ENCODE peak calls at places on chromosomes 13 and 19, in ten cellular contexts. A, U, B, X, O, S, Y, C, P and H are unnamed samples.

GRCh38 chr13:95246292-95247082 is 54.8 kb downstream of the ABCC4 start:
- DNase-seq in X (no peak), U (no peak), Y (no peak), S (no peak), A (no peak), B (no peak), P (peak), O (no peak), C (no peak), H (no peak)

GRCh38 chr13:77330009-77330471 is 3.1 kb upstream of the MYCBP2 start:
- DNase-seq in X (no peak), Y (no peak), U (no peak), A (no peak), O (no peak), P (no peak), B (no peak), C (no peak), S (no peak), H (no peak)

GRCh38 chr13:23715762-23716235 is 145.6 kb downstream of the TNFRSF19 start:
- DNase-seq in X (no peak), C (no peak), P (no peak), B (no peak), U (peak), S (no peak), Y (peak), O (no peak), A (peak), H (no peak)

GRCh38 chr13:43894438-43894837 is 14.7 kb downstream of the LACC1 start:
- DNase-seq in Y (no peak), O (no peak), C (no peak), B (no peak), S (no peak), P (no peak), U (no peak), A (peak), X (no peak), H (no peak)

GRCh38 chr19:40229484-40229883 is 3.0 kb upstream of the CCNP start:
- DNase-seq in A (no peak), B (no peak), S (no peak), X (no peak), P (no peak), Y (no peak), U (no peak), C (no peak), O (no peak), H (no peak)

GRCh38 chr13:106629068-106629712 is 61.3 kb upstream of the ARGLU1 start:
- DNase-seq in C (no peak), O (no peak), P (no peak), B (no peak), Y (no peak), U (no peak), A (no peak), X (no peak), S (no peak), H (no peak)

GRCh38 chr19:33134571-33135041 is 2.7 kb downstream of the WDR88 start:
- DNase-seq in S (no peak), X (no peak), U (no peak), O (no peak), B (no peak), A (peak), C (no peak), Y (peak), P (peak), H (no peak)

GRCh38 chr19:9353011-9353410 is 9.8 kb upstream of the ZNF177 start:
- DNase-seq in P (no peak), A (no peak), U (no peak), X (no peak), C (no peak), S (no peak), B (no peak), O (no peak), Y (no peak), H (no peak)

GRCh38 chr19:10724573-10725071 is 6.7 kb downstream of the DNM2 start:
- DNase-seq in C (no peak), B (no peak), X (no peak), U (no peak), O (no peak), P (no peak), A (no peak), Y (peak), S (no peak), H (no peak)

GRCh38 chr19:35299523-35300339 is 7.8 kb downstream of the MAG start:
- DNase-seq in A (peak), S (no peak), X (no peak), O (no peak), Y (peak), C (no peak), P (no peak), B (no peak), U (no peak), H (no peak)

GRCh38 chr19:39752390-39752789 is 14.6 kb upstream of the CLC start:
- DNase-seq in B (no peak), S (no peak), O (no peak), U (no peak), X (no peak), A (no peak), P (no peak), C (no peak), Y (no peak), H (no peak)

GRCh38 chr13:57813641-57814040 is 182.1 kb downstream of the PCDH17 start:
- DNase-seq in Y (no peak), B (no peak), C (no peak), P (no peak), A (peak), S (no peak), X (no peak), U (no peak), O (no peak), H (no peak)

GRCh38 chr19:5567971-5568407 is 236 bp upstream of the TINCR start:
- DNase-seq in S (peak), U (no peak), P (no peak), Y (no peak), A (no peak), C (no peak), B (no peak), O (no peak), X (no peak), H (no peak)

GRCh38 chr13:44713793-44714469 is 137.8 kb upstream of the TSC22D1 start:
- DNase-seq in C (no peak), B (no peak), Y (no peak), A (no peak), X (no peak), P (no peak), U (peak), O (no peak), S (no peak), H (no peak)

GRCh38 chr13:30091035-30091434 is 216.3 kb downstream of the KATNAL1 start:
- DNase-seq in O (no peak), Y (no peak), U (no peak), X (no peak), B (no peak), C (no peak), P (no peak), A (no peak), S (no peak), H (no peak)

GRCh38 chr13:113863511-113864302 is at the start of gene GAS6:
- DNase-seq in S (peak), P (no peak), X (no peak), Y (peak), U (no peak), A (peak), O (peak), C (peak), B (no peak), H (no peak)

GRCh38 chr19:49862411-49863253 is 4.7 kb downstream of the PNKP start:
- DNase-seq in S (no peak), A (peak), U (no peak), Y (peak), C (no peak), P (no peak), B (peak), X (no peak), O (no peak), H (no peak)

GRCh38 chr13:75101997-75102720 is 379.8 kb downstream of the TBC1D4 start:
- DNase-seq in B (no peak), Y (no peak), O (no peak), X (no peak), C (no peak), U (no peak), P (no peak), S (no peak), A (peak), H (no peak)

GRCh38 chr13:40876020-40876738 is 86.8 kb downstream of the SLC25A15 start:
- DNase-seq in P (no peak), X (no peak), B (no peak), Y (no peak), A (no peak), U (no peak), C (no peak), O (no peak), S (no peak), H (no peak)

GRCh38 chr19:27892500-27892899 is 1320.5 kb downstream of the UQCRFS1 start:
- DNase-seq in P (no peak), O (no peak), S (no peak), A (no peak), C (no peak), X (no peak), U (no peak), B (no peak), Y (no peak), H (no peak)

GRCh38 chr13:83798731-83799130 is 83.5 kb downstream of the SLITRK1 start:
- DNase-seq in P (no peak), C (no peak), Y (no peak), O (no peak), A (no peak), B (no peak), U (no peak), X (no peak), S (no peak), H (no peak)

GRCh38 chr13:108020027-108020426 is 195.3 kb downstream of the LIG4 start:
- DNase-seq in P (no peak), S (no peak), A (no peak), O (no peak), X (no peak), B (no peak), Y (no peak), C (no peak), U (no peak), H (no peak)

GRCh38 chr19:10380311-10381102 is at the start of gene TYK2:
- DNase-seq in P (peak), U (peak), X (peak), S (peak), Y (peak), B (peak), C (peak), O (peak), A (peak), H (peak)

GRCh38 chr19:3443840-3444694 is 36.3 kb downstream of the SMIM24 start:
- DNase-seq in C (no peak), X (no peak), P (no peak), B (peak), S (no peak), Y (no peak), O (no peak), U (no peak), A (peak), H (peak)

GRCh38 chr19:35715981-35716734 is 1.6 kb upstream of the KMT2B start:
- DNase-seq in B (peak), C (no peak), S (no peak), X (no peak), A (peak), O (peak), U (no peak), Y (peak), P (no peak), H (no peak)

GRCh38 chr19:19635313-19635702 is 7.3 kb upstream of the LPAR2 start:
- DNase-seq in Y (no peak), S (no peak), B (no peak), P (no peak), X (no peak), O (no peak), A (no peak), C (no peak), U (no peak), H (no peak)

GRCh38 chr13:47408546-47409319 is 511.9 kb upstream of the HTR2A start:
- DNase-seq in U (no peak), P (no peak), A (no peak), X (no peak), Y (no peak), B (no peak), S (no peak), O (no peak), C (no peak), H (no peak)

GRCh38 chr19:51692065-51692915 is 840 bp upstream of the SPACA6 start:
- DNase-seq in Y (no peak), S (no peak), X (no peak), B (no peak), P (no peak), O (no peak), U (no peak), A (no peak), C (no peak), H (no peak)

GRCh38 chr19:27742041-27742440 is 1470.9 kb downstream of the UQCRFS1 start:
- DNase-seq in U (no peak), C (no peak), O (no peak), S (no peak), Y (no peak), B (no peak), A (no peak), P (no peak), X (no peak), H (no peak)

GRCh38 chr19:43504426-43505185 is at the start of gene PHLDB3:
- DNase-seq in C (no peak), O (peak), U (no peak), B (peak), X (no peak), S (peak), A (peak), Y (no peak), P (peak), H (no peak)

GRCh38 chr13:37306778-37307544 is 201.5 kb upstream of the CSNK1A1L start:
- DNase-seq in O (no peak), X (no peak), Y (no peak), C (no peak), S (no peak), P (no peak), A (no peak), B (no peak), U (no peak), H (no peak)

GRCh38 chr13:108086678-108087077 is 128.7 kb downstream of the LIG4 start:
- DNase-seq in P (no peak), U (no peak), S (no peak), X (no peak), B (no peak), Y (no peak), A (peak), O (no peak), C (no peak), H (no peak)

GRCh38 chr13:65011403-65011802 is 2218.7 kb downstream of the PCDH9 start:
- DNase-seq in A (peak), P (no peak), O (no peak), Y (no peak), C (no peak), X (no peak), B (no peak), S (no peak), U (no peak), H (no peak)

GRCh38 chr13:93515267-93515666 is 288.7 kb downstream of the GPC6 start:
- DNase-seq in U (no peak), B (no peak), P (no peak), O (no peak), C (no peak), Y (no peak), A (no peak), S (no peak), X (no peak), H (no peak)

GRCh38 chr13:93505104-93505952 is 278.7 kb downstream of the GPC6 start:
- DNase-seq in U (no peak), S (no peak), X (no peak), B (no peak), A (no peak), Y (no peak), P (no peak), O (no peak), C (no peak), H (no peak)

DNA sequence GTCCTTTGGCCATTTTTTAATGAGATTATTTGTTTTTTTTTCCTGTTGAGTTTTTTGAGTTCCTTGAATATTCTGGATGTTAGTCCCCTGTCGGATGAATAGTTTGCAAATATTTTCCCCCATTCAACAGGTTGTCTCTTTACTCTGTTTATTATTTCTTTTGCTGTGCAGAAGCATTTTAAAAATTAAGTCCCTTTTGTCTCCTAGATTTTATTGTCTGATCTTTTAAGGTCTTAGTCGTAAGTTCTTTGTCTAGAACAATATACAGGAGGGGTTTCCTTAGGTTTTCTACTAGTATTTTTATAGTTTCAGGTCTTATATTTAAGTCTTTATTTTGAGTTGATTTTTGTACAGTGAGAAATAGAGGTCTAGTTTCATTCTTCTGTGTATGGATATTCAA is 284.4 kb downstream of the GPC6 start:
- DNase-seq in O (no peak), B (no peak), U (no peak), Y (no peak), P (no peak), S (no peak), C (no peak), X (no peak), A (no peak), H (no peak)
- TF ChIP-seq POLR2AphosphoS5 in O (no peak), B (no peak), U (no peak), Y (no peak), P (no peak), S (no peak), C (no peak), X (no peak), A (no peak), H (no peak)

DNA sequence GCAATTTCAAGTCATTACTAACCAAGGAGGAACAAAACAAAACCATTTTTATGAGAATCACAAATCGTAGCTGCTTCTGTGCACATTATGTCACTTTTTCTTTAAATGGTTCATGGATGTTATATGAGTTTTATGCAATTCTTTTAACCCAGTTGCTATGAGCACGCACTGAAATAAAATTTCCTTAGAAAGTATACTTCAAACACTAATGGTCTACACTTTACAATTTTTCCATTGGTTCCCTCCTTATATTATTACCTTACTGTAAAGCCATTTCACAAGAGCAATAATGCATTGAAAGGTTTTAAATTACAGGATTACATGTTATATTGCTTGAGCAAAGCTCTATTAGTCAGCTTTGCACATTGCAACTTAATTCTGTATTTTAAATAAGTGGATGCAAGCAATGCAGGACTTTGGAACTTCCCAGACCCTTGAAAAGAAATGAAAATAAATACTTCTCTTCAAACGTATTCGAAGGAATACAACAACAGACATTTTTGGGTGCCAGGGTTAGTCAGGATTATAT is 318.7 kb downstream of the PCDH9 start:
- DNase-seq in C (no peak), U (no peak), Y (no peak), X (no peak), B (no peak), O (no peak), S (no peak), A (no peak), P (no peak), H (no peak)
- TF ChIP-seq POLR2AphosphoS5 in C (no peak), U (no peak), Y (no peak), X (no peak), B (no peak), O (no peak), S (no peak), A (no peak), P (no peak), H (no peak)

DNA sequence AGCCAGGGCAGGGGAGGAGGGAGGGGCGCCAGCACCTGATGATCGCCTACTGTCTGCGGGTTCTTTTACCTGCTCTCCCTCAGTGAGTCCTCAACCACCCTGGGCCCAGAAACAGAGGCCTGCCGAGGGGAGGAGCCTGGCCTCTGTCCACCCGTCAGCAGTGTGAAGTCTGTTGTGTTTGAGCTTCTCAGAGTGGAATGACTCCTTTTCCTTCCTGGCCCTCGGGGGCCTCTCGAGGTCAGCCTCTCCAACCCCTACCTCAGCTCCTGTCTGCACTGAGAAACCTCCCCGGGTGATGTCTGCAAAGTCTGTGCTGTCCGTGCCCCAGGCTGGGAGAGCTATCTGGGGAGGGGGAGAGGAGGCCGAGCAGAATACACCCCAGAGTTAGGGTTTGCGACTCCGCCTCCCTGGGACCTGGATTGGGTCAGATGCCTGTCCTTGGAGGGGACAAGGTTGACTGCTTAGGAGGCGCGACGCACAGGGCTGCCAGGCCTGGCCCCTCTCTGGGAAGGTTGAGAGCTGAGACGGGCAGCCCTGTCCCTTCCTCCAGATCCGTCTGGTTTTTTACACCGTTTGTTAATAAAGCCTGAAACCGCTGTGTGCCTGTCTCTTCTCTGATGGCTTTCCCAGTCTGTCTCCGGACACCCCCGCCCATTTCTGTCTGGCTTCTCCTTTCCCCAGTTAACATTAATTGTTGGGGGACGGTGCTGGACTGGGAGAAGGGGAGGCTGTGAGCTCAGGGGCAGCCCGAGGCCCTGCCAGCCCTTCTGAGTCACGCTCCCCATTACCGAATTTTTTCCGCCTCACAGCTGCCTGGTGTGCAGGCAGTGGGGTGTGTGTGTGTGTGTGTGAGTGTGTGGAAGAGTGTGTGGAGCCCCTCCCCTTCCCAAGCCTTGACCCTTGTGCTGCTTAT is 1.0 kb upstream of the SSC5D start:
- DNase-seq in O (no peak), P (peak), X (no peak), S (peak), Y (peak), B (no peak), C (no peak), U (no peak), A (no peak), H (no peak)
- TF ChIP-seq POLR2AphosphoS5 in O (peak), P (no peak), X (no peak), S (peak), Y (no peak), B (no peak), C (no peak), U (no peak), A (no peak), H (peak)

GRCh38 chr13:109669234-109669612 is 117.2 kb downstream of the IRS2 start:
- DNase-seq in O (no peak), C (no peak), S (no peak), X (no peak), U (no peak), Y (no peak), B (no peak), A (no peak), P (no peak), H (peak)

GRCh38 chr13:109666656-109667448 is 119.5 kb downstream of the IRS2 start:
- DNase-seq in C (no peak), P (no peak), Y (no peak), X (no peak), O (no peak), B (no peak), S (no peak), U (no peak), A (no peak), H (peak)

GRCh38 chr13:109665781-109666249 is 120.6 kb downstream of the IRS2 start:
- DNase-seq in X (no peak), Y (no peak), S (no peak), U (no peak), B (no peak), P (no peak), C (no peak), O (no peak), A (no peak), H (no peak)

GRCh38 chr13:109668433-109669233 is 117.8 kb downstream of the IRS2 start:
- DNase-seq in A (no peak), U (no peak), S (no peak), P (no peak), Y (no peak), B (no peak), X (no peak), C (no peak), O (no peak), H (peak)

DNA sequence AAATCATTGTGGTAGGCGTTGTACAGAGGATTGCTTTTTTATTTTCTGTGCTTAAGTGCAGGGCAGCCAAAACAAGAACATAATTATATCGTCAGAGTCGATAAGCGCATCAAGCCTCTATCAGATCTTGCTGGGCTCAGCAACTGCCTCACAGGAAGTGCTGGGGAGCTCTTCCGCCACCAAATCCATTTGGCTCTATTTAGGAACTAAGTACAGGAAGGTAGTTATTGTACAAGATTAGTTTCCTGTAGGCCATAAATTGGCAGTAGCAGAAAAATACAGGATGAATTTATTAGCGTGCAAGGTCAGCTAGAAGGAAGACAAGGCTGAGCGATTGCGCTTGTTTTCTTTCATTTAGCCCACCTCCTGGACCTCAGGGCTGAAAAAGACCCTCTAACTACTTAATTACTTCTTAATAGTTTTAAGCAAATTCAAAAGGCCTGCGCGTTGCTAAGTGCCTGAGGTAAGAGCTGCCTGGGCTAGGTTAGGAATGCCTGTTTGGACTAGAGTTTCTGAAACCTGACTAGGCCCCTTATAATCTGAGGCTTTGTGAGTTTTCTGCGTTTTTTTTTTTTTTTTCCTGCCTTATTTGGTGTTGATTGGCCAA is 118.5 kb downstream of the IRS2 start:
- DNase-seq in O (no peak), P (no peak), U (no peak), A (no peak), B (no peak), C (no peak), S (no peak), Y (no peak), X (no peak), H (peak)
- TF ChIP-seq POLR2AphosphoS5 in O (no peak), P (no peak), U (no peak), A (no peak), B (no peak), C (no peak), S (no peak), Y (no peak), X (no peak), H (no peak)